ENCODE peak calls at places on chromosome 6, in five cellular contexts. W is H1, E is K562, H is GM12878, D is HCT116. P is an unnamed sample.

GRCh38 chr6:48733581-48733980 is 622.6 kb upstream of the PTCHD4 start:
- DNase-seq in W (no peak), E (no peak), D (no peak), H (no peak), P (no peak)

GRCh38 chr6:127266892-127267741 is 453 bp downstream of the RNF146 start:
- DNase-seq in H (no peak), D (peak), E (peak), W (peak), P (peak)

GRCh38 chr6:131490441-131490840 is 82.6 kb upstream of the ARG1 start:
- DNase-seq in D (no peak), E (no peak), H (no peak), W (no peak), P (no peak)

GRCh38 chr6:82022614-82023102 is 224.9 kb downstream of the IBTK start:
- DNase-seq in E (no peak), H (no peak), D (peak), W (no peak), P (no peak)

GRCh38 chr6:37006793-37007339 is 1.4 kb downstream of the FGD2 start:
- DNase-seq in E (no peak), W (no peak), H (no peak), D (no peak), P (no peak)

GRCh38 chr6:91476000-91476399 is 889.1 kb upstream of the MAP3K7 start:
- DNase-seq in D (no peak), W (no peak), H (no peak), E (no peak), P (no peak)

GRCh38 chr6:169990095-169991030 is 238.9 kb downstream of the ERMARD start:
- DNase-seq in E (no peak), H (no peak), D (no peak), W (no peak), P (no peak)

GRCh38 chr6:7085911-7086310 is 21.9 kb upstream of the RREB1 start:
- DNase-seq in E (no peak), D (no peak), H (no peak), W (no peak), P (no peak)

GRCh38 chr6:138245751-138246150 is 27.5 kb upstream of the PBOV1 start:
- DNase-seq in H (no peak), E (no peak), D (no peak), W (no peak), P (no peak)

GRCh38 chr6:170153436-170154319 is 137.2 kb downstream of the DLL1 start:
- DNase-seq in H (no peak), D (no peak), W (no peak), E (no peak), P (no peak)

GRCh38 chr6:10404799-10405524 is 9.9 kb downstream of the TFAP2A start:
- DNase-seq in W (no peak), D (no peak), E (no peak), H (no peak), P (no peak)

GRCh38 chr6:10343320-10343719 is 71.6 kb downstream of the TFAP2A start:
- DNase-seq in H (no peak), W (no peak), D (no peak), E (no peak), P (no peak)

GRCh38 chr6:6631526-6632276 is 43.2 kb downstream of the LY86 start:
- DNase-seq in D (no peak), H (no peak), W (no peak), E (no peak), P (no peak)

GRCh38 chr6:41047745-41048742 is 5.0 kb upstream of the APOBEC2 start:
- DNase-seq in H (no peak), D (no peak), E (no peak), W (no peak), P (no peak)
- TF ChIP-seq ZNF274 in H (no peak), D (no peak), E (no peak), W (no peak), P (no peak)

DNA sequence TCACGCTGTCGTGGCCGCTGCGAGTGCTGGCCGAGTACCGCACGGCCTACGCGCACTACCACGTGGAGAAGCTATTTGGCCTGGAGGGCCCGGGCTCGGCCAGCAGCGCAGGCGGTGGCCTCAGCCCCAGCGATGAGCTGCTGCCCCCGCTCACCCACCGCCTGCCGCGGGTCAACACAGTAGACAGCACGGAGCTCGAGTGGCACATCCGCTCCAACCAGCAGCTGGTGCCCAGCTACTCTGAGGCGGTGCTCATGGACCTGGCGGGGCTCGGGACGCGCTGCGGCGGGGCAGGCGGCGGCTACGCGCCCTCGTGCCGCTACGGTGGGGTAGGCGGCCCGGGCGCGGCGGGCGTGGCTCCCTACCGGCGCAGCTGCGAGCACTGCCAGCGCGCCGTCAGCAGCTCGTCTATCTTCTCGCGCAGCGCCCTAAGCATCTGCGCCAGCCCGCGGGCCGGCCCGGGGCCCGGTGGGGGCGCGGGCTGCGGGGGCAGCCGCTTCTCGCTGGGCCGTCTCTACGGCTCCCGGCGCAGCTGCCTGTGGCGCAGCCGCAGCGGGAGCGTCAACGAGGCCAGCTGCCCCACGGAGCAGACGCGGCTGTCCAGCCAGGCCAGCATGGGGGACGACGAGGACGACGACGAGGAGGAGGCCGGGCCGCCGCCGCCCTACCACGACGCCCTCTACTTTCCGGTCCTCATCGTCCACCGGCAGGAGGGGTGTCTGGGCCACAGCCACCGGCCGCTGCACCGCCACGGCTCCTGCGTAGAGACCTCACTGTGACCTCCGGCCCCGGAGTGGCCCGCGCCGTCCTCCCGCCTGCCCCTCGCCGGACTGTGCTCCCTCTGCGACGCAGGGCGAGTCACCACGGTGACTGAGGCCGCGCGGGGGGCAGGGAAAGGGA is 5.7 kb downstream of the TMEM151B start:
- DNase-seq in D (no peak), H (no peak), E (peak), W (no peak), P (no peak)
- TF ChIP-seq ZNF274 in D (no peak), H (no peak), E (no peak), W (no peak), P (no peak)

GRCh38 chr6:124963416-124964083 is 1.3 kb downstream of the RNF217 start:
- DNase-seq in D (no peak), W (no peak), H (no peak), E (no peak), P (no peak)

GRCh38 chr6:124962617-124963415 is 579 bp downstream of the RNF217 start:
- DNase-seq in W (no peak), D (no peak), E (peak), H (no peak), P (no peak)

GRCh38 chr6:124967444-124967843 is 5.2 kb downstream of the RNF217 start:
- DNase-seq in W (no peak), D (no peak), H (no peak), E (peak), P (no peak)

GRCh38 chr6:124964084-124964763 is 2.0 kb downstream of the RNF217 start:
- DNase-seq in W (no peak), E (no peak), D (no peak), H (no peak), P (no peak)

DNA sequence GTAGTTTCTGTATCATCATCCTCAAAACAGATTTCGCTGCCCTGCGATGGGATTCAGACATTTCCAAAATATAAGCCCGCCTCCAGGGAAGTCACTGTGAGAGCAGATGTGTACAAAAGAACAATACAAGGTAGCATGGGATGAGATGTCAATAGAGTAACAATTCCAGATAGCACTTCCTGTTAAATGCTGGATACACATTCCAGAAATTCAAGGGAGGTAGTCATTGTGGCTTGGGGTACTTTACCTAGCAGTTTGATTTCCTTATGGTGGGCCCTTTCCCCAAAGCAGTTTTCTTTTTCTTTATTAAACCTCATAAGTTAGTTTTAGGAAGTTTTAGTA is 2.5 kb downstream of the RNF217 start:
- DNase-seq in E (no peak), W (no peak), D (no peak), H (no peak), P (no peak)
- TF ChIP-seq ZNF274 in E (no peak), W (no peak), D (no peak), H (no peak), P (no peak)

DNA sequence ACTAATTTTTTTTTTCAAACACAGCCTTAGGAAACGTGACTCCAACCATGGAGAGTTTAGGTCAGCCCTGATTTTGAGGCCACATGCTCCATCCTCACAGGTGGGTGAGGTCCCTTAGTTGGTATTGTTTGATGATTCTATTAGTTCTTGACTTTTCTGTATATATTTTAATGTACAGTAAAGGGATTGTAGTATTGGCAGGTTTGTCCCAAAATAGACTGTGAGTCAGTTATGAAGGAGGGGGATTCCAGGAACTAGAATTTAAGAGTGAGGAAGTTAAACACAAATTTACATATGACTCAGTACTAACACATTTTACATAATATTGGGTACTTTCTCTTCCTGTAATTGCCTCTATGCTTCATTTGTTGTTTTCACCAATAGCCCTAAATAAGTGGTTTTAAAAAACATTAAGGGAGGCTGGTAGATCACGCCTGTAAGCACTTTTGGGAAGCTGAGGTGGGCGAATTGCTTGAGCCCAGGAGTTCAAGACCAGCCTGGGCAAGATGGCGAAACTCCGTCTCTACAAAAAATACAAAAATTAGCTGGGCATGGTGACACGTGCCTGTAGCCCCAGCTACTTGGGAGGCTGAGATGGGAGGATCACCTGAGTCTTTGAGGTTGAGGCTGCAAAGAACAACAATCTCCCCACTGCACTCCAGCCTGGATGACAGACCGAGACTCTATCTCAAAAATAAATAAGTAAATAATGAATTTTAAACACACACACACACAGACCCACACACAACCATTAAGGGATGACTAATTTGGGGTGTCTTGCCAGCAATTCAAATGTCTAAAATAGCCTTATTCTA is 81.8 kb downstream of the SGK1 start:
- DNase-seq in W (no peak), E (no peak), H (peak), D (no peak), P (no peak)
- TF ChIP-seq ZNF274 in W (no peak), E (no peak), H (no peak), D (no peak), P (no peak)

DNA sequence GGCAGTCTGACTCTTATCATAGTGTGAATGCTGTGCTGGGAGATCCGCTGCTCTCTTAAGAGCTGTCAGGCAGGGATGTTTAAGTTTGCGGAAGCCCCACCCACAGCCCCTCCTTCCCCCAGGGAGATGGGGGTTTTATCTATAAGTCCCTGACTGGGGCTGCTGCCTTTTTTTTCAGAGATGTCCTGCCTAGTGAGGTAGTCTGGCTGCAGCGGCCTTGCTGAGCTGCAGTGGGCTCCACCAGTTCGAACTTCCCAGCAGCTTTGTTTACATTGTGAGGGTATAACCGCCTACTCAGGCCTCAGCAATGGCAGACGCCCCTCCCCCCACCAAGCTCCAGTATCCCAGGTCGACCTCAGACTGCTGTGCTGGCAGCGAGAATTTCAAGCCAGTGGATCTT is 75.7 kb upstream of the UST start:
- DNase-seq in E (no peak), D (no peak), W (peak), H (no peak), P (peak)
- TF ChIP-seq ZNF274 in E (no peak), D (no peak), W (no peak), H (no peak), P (no peak)

DNA sequence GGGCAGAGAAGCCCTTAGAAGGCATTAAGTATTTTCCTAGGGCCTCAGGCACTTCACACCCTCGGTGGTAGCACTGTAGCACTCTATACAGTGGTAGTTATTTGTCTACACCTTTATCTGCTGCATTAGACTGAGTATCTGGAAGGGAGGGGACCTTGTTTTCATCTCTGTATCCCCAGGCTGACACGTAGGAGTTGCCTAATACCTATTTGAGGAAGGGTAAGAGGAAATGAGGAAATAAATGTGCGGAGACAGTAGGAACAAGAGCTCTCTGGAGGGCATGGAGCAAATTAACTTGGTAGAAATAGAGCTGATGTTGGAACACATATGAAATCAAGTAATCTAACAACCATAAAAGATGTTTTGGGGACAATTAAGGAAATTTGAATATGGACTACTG is 3.9 kb downstream of the CNPY3 start:
- DNase-seq in H (no peak), E (no peak), D (no peak), W (no peak), P (no peak)
- TF ChIP-seq ZNF274 in H (no peak), E (no peak), D (no peak), W (no peak), P (no peak)